ENCODE peak calls at places on chromosome 9, in nine cellular contexts. M, R, H, G, T, B, A, J and Y are unnamed samples.

GRCh38 chr9:136975624-136976023 is 1.7 kb upstream of the PTGDS start:
- DNase-seq in H (peak), G (no peak), A (no peak), R (no peak), M (peak), J (no peak), T (no peak), B (no peak), Y (no peak)

GRCh38 chr9:83281306-83282255 is 218.6 kb upstream of the RASEF start:
- DNase-seq in A (no peak), R (no peak), T (no peak), M (peak), G (peak), J (no peak), B (no peak), H (no peak), Y (peak)

GRCh38 chr9:136482046-136482792 is 621 bp downstream of the SEC16A start:
- DNase-seq in A (no peak), H (no peak), T (no peak), G (no peak), M (peak), R (no peak), J (no peak), B (no peak), Y (peak)

GRCh38 chr9:78294290-78295176 is 2.4 kb upstream of the PSAT1 start:
- DNase-seq in H (no peak), T (no peak), M (peak), B (no peak), A (no peak), G (no peak), J (no peak), R (no peak), Y (no peak)

GRCh38 chr9:89888233-89888632 is 283.4 kb downstream of the GADD45G start:
- DNase-seq in J (no peak), R (no peak), M (no peak), H (no peak), A (no peak), B (no peak), T (no peak), G (no peak), Y (no peak)

GRCh38 chr9:107638922-107639321 is 149.4 kb upstream of the KLF4 start:
- DNase-seq in R (peak), H (peak), T (no peak), G (no peak), B (no peak), A (no peak), M (no peak), J (no peak), Y (no peak)

GRCh38 chr9:1869843-1870242 is 145.3 kb upstream of the SMARCA2 start:
- DNase-seq in M (peak), J (no peak), R (peak), B (peak), A (no peak), T (no peak), H (no peak), G (no peak), Y (peak)

GRCh38 chr9:125759812-125760134 is 12.6 kb downstream of the PBX3 start:
- DNase-seq in G (no peak), T (no peak), H (no peak), A (no peak), R (no peak), B (no peak), M (no peak), J (no peak), Y (no peak)

GRCh38 chr9:89805726-89806125 is 200.9 kb downstream of the GADD45G start:
- DNase-seq in J (no peak), M (no peak), R (no peak), B (no peak), H (no peak), A (no peak), G (no peak), T (no peak), Y (no peak)

GRCh38 chr9:136399176-136400037 is 563 bp downstream of the SNAPC4 start:
- DNase-seq in G (no peak), H (no peak), R (no peak), T (peak), A (no peak), J (no peak), B (peak), M (no peak), Y (peak)

GRCh38 chr9:134370213-134370492 is 43.9 kb downstream of the RXRA start:
- DNase-seq in H (no peak), J (no peak), G (no peak), R (no peak), A (no peak), M (no peak), B (no peak), T (no peak), Y (no peak)

GRCh38 chr9:137578518-137579258 is at the start of gene DPH7:
- DNase-seq in A (peak), G (peak), H (peak), T (peak), B (peak), M (peak), R (peak), J (peak), Y (peak)

GRCh38 chr9:88782931-88783451 is 208.3 kb upstream of the S1PR3 start:
- DNase-seq in B (no peak), A (no peak), T (no peak), M (no peak), G (no peak), J (no peak), H (no peak), R (no peak), Y (no peak)

GRCh38 chr9:114775981-114776380 is 29.9 kb downstream of the TNFSF15 start:
- DNase-seq in G (no peak), H (no peak), M (no peak), B (no peak), R (no peak), T (no peak), A (no peak), J (no peak), Y (no peak)

GRCh38 chr9:89929721-89930480 is 325.1 kb downstream of the GADD45G start:
- DNase-seq in B (no peak), R (no peak), H (peak), G (no peak), J (no peak), A (no peak), T (no peak), M (no peak), Y (no peak)

GRCh38 chr9:121317737-121318630 is 50.0 kb downstream of the GSN start:
- DNase-seq in A (no peak), J (no peak), H (peak), T (no peak), R (no peak), G (no peak), B (no peak), M (no peak), Y (no peak)

GRCh38 chr9:96219615-96220257 is 82.2 kb downstream of the HSD17B3 start:
- DNase-seq in G (no peak), T (no peak), R (no peak), A (peak), H (peak), M (peak), B (peak), J (no peak), Y (no peak)

GRCh38 chr9:121272401-121272948 is 4.5 kb downstream of the GSN start:
- DNase-seq in J (no peak), H (no peak), B (no peak), R (no peak), M (no peak), G (no peak), A (no peak), T (no peak), Y (no peak)

GRCh38 chr9:128912270-128912853 is 8.4 kb upstream of the PHYHD1 start:
- DNase-seq in A (no peak), T (no peak), M (peak), H (no peak), J (no peak), R (no peak), B (no peak), G (no peak), Y (no peak)

GRCh38 chr9:126499005-126499910 is 114.5 kb upstream of the LMX1B start:
- DNase-seq in B (peak), M (peak), G (peak), A (peak), T (no peak), R (peak), J (no peak), H (no peak), Y (peak)

GRCh38 chr9:127174386-127175318 is 52.2 kb upstream of the ANGPTL2 start:
- DNase-seq in H (no peak), G (no peak), J (no peak), M (no peak), A (no peak), R (no peak), T (no peak), B (no peak), Y (no peak)

GRCh38 chr9:86163503-86163902 is 64.1 kb upstream of the GOLM1 start:
- DNase-seq in H (no peak), T (no peak), J (no peak), M (no peak), A (no peak), B (no peak), G (no peak), R (no peak), Y (peak)

GRCh38 chr9:9352877-9353481 is 1259.8 kb downstream of the PTPRD start:
- DNase-seq in R (no peak), J (no peak), M (no peak), A (no peak), G (no peak), B (no peak), T (no peak), H (no peak), Y (peak)

GRCh38 chr9:128159073-128159783 is 837 bp upstream of the BBLN start:
- DNase-seq in B (peak), A (peak), J (no peak), G (no peak), R (no peak), M (peak), H (no peak), T (peak), Y (no peak)

GRCh38 chr9:93132946-93133640 is 958 bp downstream of the NINJ1 start:
- DNase-seq in T (no peak), J (no peak), H (no peak), B (no peak), G (no peak), R (no peak), M (no peak), A (no peak), Y (no peak)

GRCh38 chr9:4590430-4591122 is 71.5 kb upstream of the PLPP6 start:
- DNase-seq in B (no peak), G (no peak), A (no peak), M (no peak), T (no peak), R (no peak), J (no peak), H (no peak), Y (no peak)

GRCh38 chr9:124450241-124450924 is at the start of gene ADGRD2:
- DNase-seq in A (no peak), J (no peak), G (no peak), H (no peak), R (no peak), T (no peak), M (no peak), B (peak), Y (no peak)